ENCODE peak calls at places on chromosome 12, in eight cellular contexts. One of them, this sample, is unnamed.
A peak's percentile ranks its signal among the peaks of the same experiment; 100 is the strongest.

GRCh38 chr12:79414252-79414651 is 276.5 kb downstream of the PAWR start:
- DNase-seq in osteoblast: no peak
- DNase-seq in CD4-positive, alpha-beta T cell: no peak
- DNase-seq in H1: no peak
- DNase-seq in iPS DF 6.9: no peak
- DNase-seq in heart left ventricle: no peak
- DNase-seq in GM23248: no peak
- DNase-seq in K562: no peak
- DNase-seq in this sample: no peak

GRCh38 chr12:57224973-57225679 is 4.4 kb upstream of the SHMT2 start:
- DNase-seq in osteoblast: no peak
- DNase-seq in CD4-positive, alpha-beta T cell: peak; percentile 69
- DNase-seq in H1: no peak
- DNase-seq in iPS DF 6.9: no peak
- DNase-seq in heart left ventricle: no peak
- DNase-seq in GM23248: peak; percentile 65
- DNase-seq in K562: no peak
- DNase-seq in this sample: no peak

GRCh38 chr12:63885401-63885800 is 40.9 kb downstream of the SRGAP1 start:
- DNase-seq in osteoblast: no peak
- DNase-seq in CD4-positive, alpha-beta T cell: no peak
- DNase-seq in H1: no peak
- DNase-seq in iPS DF 6.9: no peak
- DNase-seq in heart left ventricle: no peak
- DNase-seq in GM23248: no peak
- DNase-seq in K562: no peak
- DNase-seq in this sample: no peak

GRCh38 chr12:12716151-12716844 is 870 bp upstream of the CDKN1B start:
- DNase-seq in osteoblast: no peak
- DNase-seq in CD4-positive, alpha-beta T cell: peak; percentile 16
- DNase-seq in H1: no peak
- DNase-seq in iPS DF 6.9: no peak
- DNase-seq in heart left ventricle: peak; percentile 21
- DNase-seq in GM23248: peak; percentile 58
- DNase-seq in K562: no peak
- DNase-seq in this sample: no peak

GRCh38 chr12:132427999-132428871 is 61.7 kb upstream of the FBRSL1 start:
- DNase-seq in osteoblast: no peak
- DNase-seq in CD4-positive, alpha-beta T cell: no peak
- DNase-seq in H1: no peak
- DNase-seq in iPS DF 6.9: no peak
- DNase-seq in heart left ventricle: no peak
- DNase-seq in GM23248: no peak
- DNase-seq in K562: no peak
- DNase-seq in this sample: no peak

GRCh38 chr12:5043589-5044419 is at the start of gene KCNA5:
- DNase-seq in osteoblast: no peak
- DNase-seq in CD4-positive, alpha-beta T cell: no peak
- DNase-seq in H1: peak; percentile 13
- DNase-seq in iPS DF 6.9: no peak
- DNase-seq in heart left ventricle: peak; percentile 42
- DNase-seq in GM23248: no peak
- DNase-seq in K562: no peak
- DNase-seq in this sample: no peak

GRCh38 chr12:90519285-90519684 is 435.7 kb downstream of the CCER1 start:
- DNase-seq in osteoblast: no peak
- DNase-seq in CD4-positive, alpha-beta T cell: no peak
- DNase-seq in H1: no peak
- DNase-seq in iPS DF 6.9: no peak
- DNase-seq in heart left ventricle: no peak
- DNase-seq in GM23248: no peak
- DNase-seq in K562: no peak
- DNase-seq in this sample: no peak

GRCh38 chr12:22500100-22500499 is 44.2 kb downstream of the C2CD5 start:
- DNase-seq in osteoblast: no peak
- DNase-seq in CD4-positive, alpha-beta T cell: no peak
- DNase-seq in H1: no peak
- DNase-seq in iPS DF 6.9: no peak
- DNase-seq in heart left ventricle: no peak
- DNase-seq in GM23248: no peak
- DNase-seq in K562: no peak
- DNase-seq in this sample: no peak

GRCh38 chr12:93335603-93336162 is 42.0 kb upstream of the NUDT4 start:
- DNase-seq in osteoblast: no peak
- DNase-seq in CD4-positive, alpha-beta T cell: no peak
- DNase-seq in H1: no peak
- DNase-seq in iPS DF 6.9: no peak
- DNase-seq in heart left ventricle: no peak
- DNase-seq in GM23248: no peak
- DNase-seq in K562: no peak
- DNase-seq in this sample: no peak

GRCh38 chr12:110932048-110932447 is 11.7 kb upstream of the MYL2 start:
- DNase-seq in osteoblast: no peak
- DNase-seq in CD4-positive, alpha-beta T cell: no peak
- DNase-seq in H1: no peak
- DNase-seq in iPS DF 6.9: no peak
- DNase-seq in heart left ventricle: no peak
- DNase-seq in GM23248: peak; percentile 26
- DNase-seq in K562: peak; percentile 17
- DNase-seq in this sample: no peak

GRCh38 chr12:28683371-28683770 is 465.7 kb upstream of the FAR2 start:
- DNase-seq in osteoblast: peak; percentile 21
- DNase-seq in CD4-positive, alpha-beta T cell: no peak
- DNase-seq in H1: no peak
- DNase-seq in iPS DF 6.9: no peak
- DNase-seq in heart left ventricle: no peak
- DNase-seq in GM23248: no peak
- DNase-seq in K562: no peak
- DNase-seq in this sample: no peak

GRCh38 chr12:130916251-130916911 is 37.3 kb upstream of the ADGRD1 start:
- DNase-seq in osteoblast: peak; percentile 90
- DNase-seq in CD4-positive, alpha-beta T cell: no peak
- DNase-seq in H1: peak; percentile 53
- DNase-seq in iPS DF 6.9: peak; percentile 79
- DNase-seq in heart left ventricle: peak; percentile 53
- DNase-seq in GM23248: peak; percentile 83
- DNase-seq in K562: peak; percentile 68
- DNase-seq in this sample: no peak

GRCh38 chr12:5379737-5380496 is 52.0 kb upstream of the NTF3 start:
- DNase-seq in osteoblast: no peak
- DNase-seq in CD4-positive, alpha-beta T cell: no peak
- DNase-seq in H1: no peak
- DNase-seq in iPS DF 6.9: no peak
- DNase-seq in heart left ventricle: no peak
- DNase-seq in GM23248: no peak
- DNase-seq in K562: no peak
- DNase-seq in this sample: no peak

GRCh38 chr12:58918475-58918874 is 1.8 kb downstream of the LRIG3 start:
- DNase-seq in osteoblast: no peak
- DNase-seq in CD4-positive, alpha-beta T cell: no peak
- DNase-seq in H1: no peak
- DNase-seq in iPS DF 6.9: no peak
- DNase-seq in heart left ventricle: no peak
- DNase-seq in GM23248: peak; percentile 23
- DNase-seq in K562: no peak
- DNase-seq in this sample: no peak

GRCh38 chr12:6688543-6688999 is 604 bp downstream of the ZNF384 start:
- DNase-seq in osteoblast: no peak
- DNase-seq in CD4-positive, alpha-beta T cell: peak; percentile 36
- DNase-seq in H1: peak; percentile 56
- DNase-seq in iPS DF 6.9: peak; percentile 67
- DNase-seq in heart left ventricle: no peak
- DNase-seq in GM23248: peak; percentile 37
- DNase-seq in K562: no peak
- DNase-seq in this sample: peak; percentile 54

GRCh38 chr12:71870409-71870808 is 30.9 kb downstream of the TBC1D15 start:
- DNase-seq in osteoblast: no peak
- DNase-seq in CD4-positive, alpha-beta T cell: no peak
- DNase-seq in H1: no peak
- DNase-seq in iPS DF 6.9: no peak
- DNase-seq in heart left ventricle: no peak
- DNase-seq in GM23248: no peak
- DNase-seq in K562: no peak
- DNase-seq in this sample: no peak

GRCh38 chr12:57726884-57727757 is 11.4 kb downstream of the AGAP2 start:
- DNase-seq in osteoblast: peak; percentile 86
- DNase-seq in CD4-positive, alpha-beta T cell: no peak
- DNase-seq in H1: no peak
- DNase-seq in iPS DF 6.9: no peak
- DNase-seq in heart left ventricle: peak; percentile 51
- DNase-seq in GM23248: peak; percentile 69
- DNase-seq in K562: no peak
- DNase-seq in this sample: no peak

GRCh38 chr12:120820885-120821510 is 83.2 kb downstream of the SPPL3 start:
- DNase-seq in osteoblast: no peak
- DNase-seq in CD4-positive, alpha-beta T cell: peak; percentile 14
- DNase-seq in H1: no peak
- DNase-seq in iPS DF 6.9: no peak
- DNase-seq in heart left ventricle: no peak
- DNase-seq in GM23248: no peak
- DNase-seq in K562: no peak
- DNase-seq in this sample: no peak

GRCh38 chr12:87136330-87136976 is 880.3 kb upstream of the MGAT4C start:
- DNase-seq in osteoblast: peak; percentile 39
- DNase-seq in CD4-positive, alpha-beta T cell: no peak
- DNase-seq in H1: no peak
- DNase-seq in iPS DF 6.9: no peak
- DNase-seq in heart left ventricle: no peak
- DNase-seq in GM23248: peak; percentile 65
- DNase-seq in K562: no peak
- DNase-seq in this sample: no peak

GRCh38 chr12:104464899-104465298 is 8.2 kb downstream of the CHST11 start:
- DNase-seq in osteoblast: no peak
- DNase-seq in CD4-positive, alpha-beta T cell: no peak
- DNase-seq in H1: no peak
- DNase-seq in iPS DF 6.9: no peak
- DNase-seq in heart left ventricle: no peak
- DNase-seq in GM23248: no peak
- DNase-seq in K562: no peak
- DNase-seq in this sample: no peak
- H3K27me3 ChIP-seq in osteoblast: no peaks in the 10 kb centered on the region
- H3K27me3 ChIP-seq in CD4-positive, alpha-beta T cell: no peaks in the 10 kb centered on the region
- H3K27me3 ChIP-seq in H1: no peaks in the 10 kb centered on the region
- H3K27me3 ChIP-seq in iPS DF 6.9: no peaks in the 10 kb centered on the region
- H3K27me3 ChIP-seq in heart left ventricle: no peaks in the 10 kb centered on the region
- H3K27me3 ChIP-seq in GM23248: no peaks in the 10 kb centered on the region
- H3K27me3 ChIP-seq in K562: no peaks in the 10 kb centered on the region
- H3K27me3 ChIP-seq in this sample: no peaks in the 10 kb centered on the region

GRCh38 chr12:124243936-124244335 is 51.0 kb upstream of the RFLNA start:
- DNase-seq in osteoblast: no peak
- DNase-seq in CD4-positive, alpha-beta T cell: no peak
- DNase-seq in H1: no peak
- DNase-seq in iPS DF 6.9: no peak
- DNase-seq in heart left ventricle: no peak
- DNase-seq in GM23248: no peak
- DNase-seq in K562: no peak
- DNase-seq in this sample: no peak
- H3K27me3 ChIP-seq in osteoblast: peaks cover 12% of the 10 kb centered on the region
- H3K27me3 ChIP-seq in CD4-positive, alpha-beta T cell: peaks cover 9% of the 10 kb centered on the region
- H3K27me3 ChIP-seq in H1: no peaks in the 10 kb centered on the region
- H3K27me3 ChIP-seq in iPS DF 6.9: no peaks in the 10 kb centered on the region
- H3K27me3 ChIP-seq in heart left ventricle: no peaks in the 10 kb centered on the region
- H3K27me3 ChIP-seq in GM23248: no peaks in the 10 kb centered on the region
- H3K27me3 ChIP-seq in K562: peaks cover 23% of the 10 kb centered on the region
- H3K27me3 ChIP-seq in this sample: no peaks in the 10 kb centered on the region

GRCh38 chr12:45051490-45052105 is 699 bp upstream of the DBX2 start:
- DNase-seq in osteoblast: peak; percentile 51
- DNase-seq in CD4-positive, alpha-beta T cell: no peak
- DNase-seq in H1: no peak
- DNase-seq in iPS DF 6.9: no peak
- DNase-seq in heart left ventricle: no peak
- DNase-seq in GM23248: peak; percentile 35
- DNase-seq in K562: no peak
- DNase-seq in this sample: no peak
- H3K27me3 ChIP-seq in osteoblast: peaks cover 34% of the 10 kb centered on the region
- H3K27me3 ChIP-seq in CD4-positive, alpha-beta T cell: peaks cover 54% of the 10 kb centered on the region
- H3K27me3 ChIP-seq in H1: peaks cover 40% of the 10 kb centered on the region
- H3K27me3 ChIP-seq in iPS DF 6.9: peaks cover 9% of the 10 kb centered on the region
- H3K27me3 ChIP-seq in heart left ventricle: peaks cover 2% of the 10 kb centered on the region
- H3K27me3 ChIP-seq in GM23248: peaks cover 52% of the 10 kb centered on the region
- H3K27me3 ChIP-seq in K562: peaks cover 17% of the 10 kb centered on the region
- H3K27me3 ChIP-seq in this sample: peaks cover 75% of the 10 kb centered on the region

GRCh38 chr12:47841910-47842309 is 22.2 kb upstream of the HDAC7 start:
- DNase-seq in osteoblast: no peak
- DNase-seq in CD4-positive, alpha-beta T cell: no peak
- DNase-seq in H1: no peak
- DNase-seq in iPS DF 6.9: no peak
- DNase-seq in heart left ventricle: no peak
- DNase-seq in GM23248: peak; percentile 59
- DNase-seq in K562: no peak
- DNase-seq in this sample: no peak

GRCh38 chr12:47845066-47845465 is 25.4 kb upstream of the HDAC7 start:
- DNase-seq in osteoblast: no peak
- DNase-seq in CD4-positive, alpha-beta T cell: no peak
- DNase-seq in H1: no peak
- DNase-seq in iPS DF 6.9: no peak
- DNase-seq in heart left ventricle: no peak
- DNase-seq in GM23248: no peak
- DNase-seq in K562: no peak
- DNase-seq in this sample: no peak

GRCh38 chr12:47844264-47845020 is 24.7 kb upstream of the HDAC7 start:
- DNase-seq in osteoblast: no peak
- DNase-seq in CD4-positive, alpha-beta T cell: no peak
- DNase-seq in H1: no peak
- DNase-seq in iPS DF 6.9: no peak
- DNase-seq in heart left ventricle: no peak
- DNase-seq in GM23248: peak; percentile 30
- DNase-seq in K562: no peak
- DNase-seq in this sample: no peak

GRCh38 chr12:47841506-47841905 is 21.8 kb upstream of the HDAC7 start:
- DNase-seq in osteoblast: no peak
- DNase-seq in CD4-positive, alpha-beta T cell: no peak
- DNase-seq in H1: no peak
- DNase-seq in iPS DF 6.9: no peak
- DNase-seq in heart left ventricle: no peak
- DNase-seq in GM23248: no peak
- DNase-seq in K562: no peak
- DNase-seq in this sample: no peak

DNA sequence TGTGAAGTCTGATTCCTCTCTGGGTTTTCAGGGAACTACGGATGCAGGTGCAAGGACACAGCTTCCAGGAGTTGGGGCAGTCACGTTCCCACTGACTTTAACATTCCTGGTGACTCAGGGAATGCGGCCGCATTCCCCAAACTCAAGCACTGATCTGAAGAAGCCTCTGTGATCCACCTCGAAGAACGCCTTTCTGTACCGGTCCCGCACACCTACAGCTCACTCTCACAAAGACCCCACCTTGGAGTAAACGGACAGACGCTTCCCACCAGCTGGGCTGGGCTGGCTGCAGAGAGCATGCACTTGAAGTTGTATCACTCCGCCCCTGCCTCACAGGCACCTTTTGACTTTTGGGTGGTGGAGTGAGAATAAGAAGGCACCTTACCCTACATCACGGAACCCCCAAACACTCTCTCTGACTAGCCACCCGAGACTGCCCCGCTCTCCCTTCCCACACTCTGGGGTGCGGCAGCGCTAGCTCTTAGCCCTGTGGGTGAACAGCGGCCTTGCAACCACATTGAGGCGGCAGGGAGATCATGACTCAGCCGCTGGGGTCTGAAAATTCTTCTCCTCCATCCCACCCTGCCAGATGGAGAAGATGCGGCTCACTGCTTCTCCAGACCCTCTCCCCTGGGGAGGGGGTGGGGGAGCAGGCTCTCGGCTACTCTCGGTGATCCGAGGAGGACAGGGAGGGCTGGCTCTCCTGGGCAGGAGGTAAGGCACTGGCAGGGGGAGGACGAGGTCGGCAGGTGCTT is 23.7 kb upstream of the HDAC7 start:
- DNase-seq in osteoblast: no peak
- DNase-seq in CD4-positive, alpha-beta T cell: no peak
- DNase-seq in H1: no peak
- DNase-seq in iPS DF 6.9: no peak
- DNase-seq in heart left ventricle: no peak
- DNase-seq in GM23248: no peak
- DNase-seq in K562: no peak
- DNase-seq in this sample: no peak
- H3K27me3 ChIP-seq in osteoblast: no peaks in the 10 kb centered on the region
- H3K27me3 ChIP-seq in CD4-positive, alpha-beta T cell: no peaks in the 10 kb centered on the region
- H3K27me3 ChIP-seq in H1: no peaks in the 10 kb centered on the region
- H3K27me3 ChIP-seq in iPS DF 6.9: no peaks in the 10 kb centered on the region
- H3K27me3 ChIP-seq in heart left ventricle: no peaks in the 10 kb centered on the region
- H3K27me3 ChIP-seq in GM23248: no peaks in the 10 kb centered on the region
- H3K27me3 ChIP-seq in K562: peaks cover 6% of the 10 kb centered on the region
- H3K27me3 ChIP-seq in this sample: no peaks in the 10 kb centered on the region